ENCODE peak calls at places on chromosome 3, in seven cellular contexts. One of them, this sample, is unnamed.

GRCh38 chr3:71432044-71432970 is 151.2 kb downstream of the FOXP1 start:
- DNase-seq in EL: no peak
- DNase-seq in BE2C: no peak
- DNase-seq in NCI-H1417: no peak
- DNase-seq in IMR-90: no peak
- DNase-seq in occipital lobe: no peak
- DNase-seq in progenitor cell of endocrine pancreas: no peak
- DNase-seq in this sample: no peak

GRCh38 chr3:42498034-42498433 is 4.4 kb upstream of the VIPR1 start:
- DNase-seq in progenitor cell of endocrine pancreas: peak
- DNase-seq in occipital lobe: no peak
- DNase-seq in EL: no peak
- DNase-seq in IMR-90: no peak
- DNase-seq in BE2C: no peak
- DNase-seq in NCI-H1417: no peak
- DNase-seq in this sample: no peak

GRCh38 chr3:170096342-170096741 is 58.5 kb downstream of the GPR160 start:
- DNase-seq in BE2C: no peak
- DNase-seq in progenitor cell of endocrine pancreas: no peak
- DNase-seq in IMR-90: no peak
- DNase-seq in occipital lobe: no peak
- DNase-seq in NCI-H1417: no peak
- DNase-seq in EL: no peak
- DNase-seq in this sample: no peak

GRCh38 chr3:64634461-64634860 is 53.3 kb downstream of the ADAMTS9 start:
- DNase-seq in progenitor cell of endocrine pancreas: no peak
- DNase-seq in EL: no peak
- DNase-seq in NCI-H1417: no peak
- DNase-seq in BE2C: no peak
- DNase-seq in occipital lobe: no peak
- DNase-seq in IMR-90: no peak
- DNase-seq in this sample: no peak

GRCh38 chr3:118817748-118818165 is 216.9 kb downstream of the IGSF11 start:
- DNase-seq in progenitor cell of endocrine pancreas: peak
- DNase-seq in NCI-H1417: peak
- DNase-seq in occipital lobe: no peak
- DNase-seq in IMR-90: peak
- DNase-seq in EL: peak
- DNase-seq in BE2C: peak
- DNase-seq in this sample: no peak

GRCh38 chr3:24829011-24829581 is 334.4 kb upstream of the THRB start:
- DNase-seq in EL: peak
- DNase-seq in IMR-90: no peak
- DNase-seq in occipital lobe: peak
- DNase-seq in BE2C: peak
- DNase-seq in NCI-H1417: peak
- DNase-seq in progenitor cell of endocrine pancreas: peak
- DNase-seq in this sample: no peak

GRCh38 chr3:6799264-6799915 is 61.5 kb upstream of the GRM7 start:
- DNase-seq in EL: no peak
- DNase-seq in BE2C: peak
- DNase-seq in progenitor cell of endocrine pancreas: peak
- DNase-seq in NCI-H1417: no peak
- DNase-seq in IMR-90: no peak
- DNase-seq in occipital lobe: no peak
- DNase-seq in this sample: no peak

GRCh38 chr3:4898454-4899313 is 80.6 kb upstream of the BHLHE40 start:
- DNase-seq in IMR-90: peak
- DNase-seq in NCI-H1417: no peak
- DNase-seq in occipital lobe: no peak
- DNase-seq in EL: peak
- DNase-seq in progenitor cell of endocrine pancreas: no peak
- DNase-seq in BE2C: no peak
- DNase-seq in this sample: no peak

GRCh38 chr3:155805802-155806618 is at the start of gene C3orf33:
- DNase-seq in NCI-H1417: peak
- DNase-seq in progenitor cell of endocrine pancreas: peak
- DNase-seq in BE2C: peak
- DNase-seq in IMR-90: peak
- DNase-seq in occipital lobe: peak
- DNase-seq in EL: peak
- DNase-seq in this sample: peak

GRCh38 chr3:194485876-194486539 is 794 bp downstream of the ATP13A3 start:
- DNase-seq in occipital lobe: no peak
- DNase-seq in EL: peak
- DNase-seq in NCI-H1417: no peak
- DNase-seq in BE2C: peak
- DNase-seq in progenitor cell of endocrine pancreas: peak
- DNase-seq in IMR-90: peak
- DNase-seq in this sample: peak

GRCh38 chr3:118740722-118741290 is 293.8 kb downstream of the IGSF11 start:
- DNase-seq in EL: no peak
- DNase-seq in BE2C: no peak
- DNase-seq in NCI-H1417: no peak
- DNase-seq in IMR-90: no peak
- DNase-seq in occipital lobe: no peak
- DNase-seq in progenitor cell of endocrine pancreas: no peak
- DNase-seq in this sample: no peak

GRCh38 chr3:177574232-177574856 is 377.1 kb upstream of the TBL1XR1 start:
- DNase-seq in BE2C: no peak
- DNase-seq in IMR-90: peak
- DNase-seq in occipital lobe: peak
- DNase-seq in EL: no peak
- DNase-seq in progenitor cell of endocrine pancreas: peak
- DNase-seq in NCI-H1417: peak
- DNase-seq in this sample: no peak

GRCh38 chr3:15783361-15783969 is 14.3 kb downstream of the ANKRD28 start:
- DNase-seq in BE2C: no peak
- DNase-seq in IMR-90: peak
- DNase-seq in NCI-H1417: no peak
- DNase-seq in EL: peak
- DNase-seq in progenitor cell of endocrine pancreas: no peak
- DNase-seq in occipital lobe: no peak
- DNase-seq in this sample: no peak

GRCh38 chr3:105758451-105758850 is 110.4 kb downstream of the CBLB start:
- DNase-seq in BE2C: no peak
- DNase-seq in EL: no peak
- DNase-seq in IMR-90: no peak
- DNase-seq in progenitor cell of endocrine pancreas: no peak
- DNase-seq in NCI-H1417: no peak
- DNase-seq in occipital lobe: no peak
- DNase-seq in this sample: no peak

GRCh38 chr3:24305795-24306467 is 188.7 kb downstream of the THRB start:
- DNase-seq in BE2C: no peak
- DNase-seq in NCI-H1417: no peak
- DNase-seq in progenitor cell of endocrine pancreas: no peak
- DNase-seq in occipital lobe: no peak
- DNase-seq in IMR-90: no peak
- DNase-seq in EL: no peak
- DNase-seq in this sample: no peak

GRCh38 chr3:78887608-78888011 is 880.2 kb downstream of the ROBO1 start:
- DNase-seq in IMR-90: peak
- DNase-seq in EL: no peak
- DNase-seq in BE2C: no peak
- DNase-seq in NCI-H1417: no peak
- DNase-seq in progenitor cell of endocrine pancreas: no peak
- DNase-seq in occipital lobe: no peak
- DNase-seq in this sample: no peak

GRCh38 chr3:7504886-7505775 is 644.2 kb downstream of the GRM7 start:
- DNase-seq in BE2C: no peak
- DNase-seq in NCI-H1417: no peak
- DNase-seq in EL: no peak
- DNase-seq in occipital lobe: no peak
- DNase-seq in progenitor cell of endocrine pancreas: no peak
- DNase-seq in IMR-90: no peak
- DNase-seq in this sample: no peak

GRCh38 chr3:127676921-127677351 is 4.2 kb downstream of the ABTB1 start:
- DNase-seq in BE2C: peak
- DNase-seq in IMR-90: no peak
- DNase-seq in EL: no peak
- DNase-seq in occipital lobe: no peak
- DNase-seq in NCI-H1417: no peak
- DNase-seq in progenitor cell of endocrine pancreas: no peak
- DNase-seq in this sample: no peak

GRCh38 chr3:125591116-125591755 is 4.1 kb downstream of the OSBPL11 start:
- DNase-seq in NCI-H1417: no peak
- DNase-seq in IMR-90: peak
- DNase-seq in progenitor cell of endocrine pancreas: no peak
- DNase-seq in occipital lobe: no peak
- DNase-seq in EL: peak
- DNase-seq in BE2C: no peak
- DNase-seq in this sample: no peak

GRCh38 chr3:151630938-151631417 is 102.7 kb upstream of the AADACL2 start:
- DNase-seq in occipital lobe: no peak
- DNase-seq in progenitor cell of endocrine pancreas: no peak
- DNase-seq in BE2C: no peak
- DNase-seq in EL: no peak
- DNase-seq in NCI-H1417: no peak
- DNase-seq in IMR-90: peak
- DNase-seq in this sample: no peak

GRCh38 chr3:196528639-196529233 is 13.6 kb upstream of the SMCO1 start:
- DNase-seq in NCI-H1417: peak
- DNase-seq in EL: peak
- DNase-seq in BE2C: peak
- DNase-seq in occipital lobe: peak
- DNase-seq in IMR-90: peak
- DNase-seq in progenitor cell of endocrine pancreas: peak
- DNase-seq in this sample: peak

GRCh38 chr3:52670621-52671521 is 14.8 kb downstream of the PBRM1 start:
- DNase-seq in progenitor cell of endocrine pancreas: no peak
- DNase-seq in EL: peak
- DNase-seq in BE2C: no peak
- DNase-seq in IMR-90: peak
- DNase-seq in NCI-H1417: no peak
- DNase-seq in occipital lobe: no peak
- DNase-seq in this sample: no peak

GRCh38 chr3:121705541-121705940 is 44.0 kb downstream of the GOLGB1 start:
- DNase-seq in BE2C: no peak
- DNase-seq in NCI-H1417: no peak
- DNase-seq in EL: no peak
- DNase-seq in occipital lobe: no peak
- DNase-seq in IMR-90: peak
- DNase-seq in progenitor cell of endocrine pancreas: no peak
- DNase-seq in this sample: no peak

GRCh38 chr3:169524131-169524530 is 139.4 kb downstream of the MECOM start:
- DNase-seq in EL: no peak
- DNase-seq in progenitor cell of endocrine pancreas: no peak
- DNase-seq in IMR-90: no peak
- DNase-seq in BE2C: no peak
- DNase-seq in occipital lobe: no peak
- DNase-seq in NCI-H1417: no peak
- DNase-seq in this sample: no peak

GRCh38 chr3:46948830-46949671 is 27.5 kb downstream of the CCDC12 start:
- DNase-seq in NCI-H1417: no peak
- DNase-seq in BE2C: no peak
- DNase-seq in occipital lobe: no peak
- DNase-seq in progenitor cell of endocrine pancreas: no peak
- DNase-seq in EL: no peak
- DNase-seq in IMR-90: no peak
- DNase-seq in this sample: no peak

GRCh38 chr3:66615643-66616301 is 115.0 kb upstream of the LRIG1 start:
- DNase-seq in BE2C: no peak
- DNase-seq in IMR-90: peak
- DNase-seq in progenitor cell of endocrine pancreas: no peak
- DNase-seq in occipital lobe: no peak
- DNase-seq in NCI-H1417: no peak
- DNase-seq in EL: no peak
- DNase-seq in this sample: no peak

GRCh38 chr3:24158756-24159155 is 213.7 kb downstream of the NR1D2 start:
- DNase-seq in NCI-H1417: no peak
- DNase-seq in EL: peak
- DNase-seq in occipital lobe: no peak
- DNase-seq in progenitor cell of endocrine pancreas: no peak
- DNase-seq in BE2C: no peak
- DNase-seq in IMR-90: no peak
- DNase-seq in this sample: no peak

GRCh38 chr3:120338517-120338916 is 10.6 kb downstream of the LRRC58 start:
- DNase-seq in NCI-H1417: no peak
- DNase-seq in progenitor cell of endocrine pancreas: no peak
- DNase-seq in BE2C: no peak
- DNase-seq in IMR-90: no peak
- DNase-seq in EL: no peak
- DNase-seq in occipital lobe: no peak
- DNase-seq in this sample: no peak

GRCh38 chr3:191345334-191345733 is 15.0 kb upstream of the UTS2B start:
- DNase-seq in EL: no peak
- DNase-seq in NCI-H1417: no peak
- DNase-seq in progenitor cell of endocrine pancreas: no peak
- DNase-seq in occipital lobe: no peak
- DNase-seq in BE2C: no peak
- DNase-seq in IMR-90: no peak
- DNase-seq in this sample: no peak

GRCh38 chr3:108485146-108485545 is 25.2 kb downstream of the MYH15 start:
- DNase-seq in occipital lobe: peak
- DNase-seq in IMR-90: no peak
- DNase-seq in progenitor cell of endocrine pancreas: no peak
- DNase-seq in NCI-H1417: no peak
- DNase-seq in BE2C: no peak
- DNase-seq in EL: no peak
- DNase-seq in this sample: no peak

GRCh38 chr3:195061756-195062655 is 209.0 kb downstream of the XXYLT1 start:
- DNase-seq in BE2C: no peak
- DNase-seq in IMR-90: no peak
- DNase-seq in NCI-H1417: no peak
- DNase-seq in occipital lobe: no peak
- DNase-seq in EL: no peak
- DNase-seq in progenitor cell of endocrine pancreas: no peak
- DNase-seq in this sample: no peak